ENCODE peak calls at places on chromosome 12, in eight cellular contexts. B is iris pigment epithelial cell; V is fibroblast of mammary gland; D is activated CD4-positive, CD25-positive, alpha-beta regulatory T cell treated with anti-CD3 and anti-CD28 coated beads, Interleukin-2, amount 50 U/mL, for 16 hours; J is stomach; M is fibroblast of the aortic adventitia; C is T follicular helper cell; X is upper lobe of right lung. Y is an unnamed sample.

GRCh38 chr12:120902846-120903381 is 1.2 kb downstream of the SPPL3 start:
- DNase-seq in B (no peak), V (no peak), D (no peak), J (no peak), M (no peak), C (no peak), X (no peak), Y (no peak)

GRCh38 chr12:12527820-12528296 is 34.8 kb downstream of the DUSP16 start:
- DNase-seq in B (no peak), V (no peak), D (no peak), J (no peak), M (no peak), C (no peak), X (no peak), Y (no peak)

GRCh38 chr12:51322452-51322851 is 1.5 kb downstream of the BIN2 start:
- DNase-seq in B (no peak), V (no peak), D (no peak), J (no peak), M (no peak), C (no peak), X (no peak), Y (no peak)

GRCh38 chr12:132596016-132596415 is 14.4 kb downstream of the LRCOL1 start:
- DNase-seq in B (peak), V (peak), D (no peak), J (no peak), M (peak), C (no peak), X (no peak), Y (peak)

GRCh38 chr12:85280984-85281946 is 1.2 kb downstream of the ALX1 start:
- DNase-seq in B (no peak), V (no peak), D (no peak), J (no peak), M (peak), C (no peak), X (no peak), Y (no peak)

GRCh38 chr12:91893476-91893875 is 252.2 kb downstream of the BTG1 start:
- DNase-seq in B (peak), V (no peak), D (no peak), J (no peak), M (no peak), C (no peak), X (no peak), Y (no peak)

GRCh38 chr12:68534108-68534507 is 76.6 kb upstream of the RAP1B start:
- DNase-seq in B (no peak), V (no peak), D (no peak), J (no peak), M (no peak), C (no peak), X (no peak), Y (no peak)

GRCh38 chr12:78470354-78471195 is 394.0 kb upstream of the SYT1 start:
- DNase-seq in B (peak), V (peak), D (no peak), J (no peak), M (peak), C (no peak), X (no peak), Y (peak)

GRCh38 chr12:100115291-100115690 is 27.4 kb downstream of the BLTP3B start:
- DNase-seq in B (no peak), V (no peak), D (no peak), J (no peak), M (no peak), C (no peak), X (no peak), Y (no peak)

GRCh38 chr12:123892853-123893252 is 79.8 kb downstream of the CCDC92 start:
- DNase-seq in B (no peak), V (no peak), D (no peak), J (no peak), M (no peak), C (no peak), X (no peak), Y (no peak)